ENCODE peak calls at places on chromosome 1, in six cellular contexts. P is K562, O is NT2/D1, E is H1, X is GM12878, V is HepG2. C is an unnamed sample.

GRCh38 chr1:99969260-99969728 is 502 bp upstream of the SLC35A3 start:
- DNase-seq in O (no peak), V (no peak), P (peak; percentile 16), X (no peak), E (no peak), C (peak; percentile 12)

GRCh38 chr1:38179423-38179822 is 132.8 kb upstream of the POU3F1 start:
- DNase-seq in O (no peak), X (no peak), P (no peak), E (no peak), V (no peak), C (no peak)

GRCh38 chr1:1921901-1922753 is 3.0 kb upstream of the TMEM52 start:
- DNase-seq in O (no peak), X (no peak), V (no peak), P (no peak), E (no peak), C (no peak)

GRCh38 chr1:47380699-47381098 is 35.4 kb upstream of the FOXE3 start:
- DNase-seq in X (no peak), V (peak; percentile 72), P (no peak), E (no peak), O (no peak), C (no peak)

GRCh38 chr1:205318231-205318991 is 3.1 kb downstream of the NUAK2 start:
- DNase-seq in X (no peak), P (no peak), V (peak; percentile 93), O (no peak), E (no peak), C (no peak)

GRCh38 chr1:211577826-211578639 is 928 bp downstream of the SLC30A1 start:
- DNase-seq in X (no peak), E (peak; percentile 53), V (peak; percentile 68), P (peak; percentile 79), O (peak; percentile 63), C (no peak)

GRCh38 chr1:176949033-176949662 is 215.4 kb downstream of the ASTN1 start:
- DNase-seq in E (peak; percentile 80), X (no peak), O (peak; percentile 89), V (peak; percentile 71), P (peak; percentile 85), C (peak; percentile 63)

GRCh38 chr1:236287757-236288619 is 6.2 kb upstream of the ERO1B start:
- DNase-seq in O (peak; percentile 63), P (peak; percentile 56), V (no peak), X (no peak), E (peak; percentile 49), C (no peak)

GRCh38 chr1:4171480-4172450 is 271.7 kb upstream of the C1orf174 start:
- DNase-seq in P (no peak), O (no peak), E (no peak), X (no peak), V (no peak), C (no peak)

GRCh38 chr1:180524160-180524914 is 22.0 kb upstream of the ACBD6 start:
- DNase-seq in X (no peak), O (no peak), E (no peak), V (no peak), P (no peak), C (no peak)

GRCh38 chr1:167777253-167777618 is 55.5 kb downstream of the MPZL1 start:
- DNase-seq in O (no peak), V (no peak), X (no peak), E (no peak), P (no peak), C (no peak)

GRCh38 chr1:153612111-153612754 is 704 bp downstream of the S100A16 start:
- DNase-seq in E (no peak), O (no peak), V (no peak), X (no peak), P (no peak), C (no peak)

GRCh38 chr1:184929711-184930202 is 44.6 kb downstream of the NIBAN1 start:
- DNase-seq in V (no peak), P (no peak), O (no peak), X (no peak), E (no peak), C (no peak)

GRCh38 chr1:206429421-206429820 is 40.9 kb upstream of the IKBKE start:
- DNase-seq in P (no peak), O (no peak), X (no peak), V (no peak), E (no peak), C (no peak)

GRCh38 chr1:41357451-41358151 is 3.6 kb upstream of the FOXO6 start:
- DNase-seq in V (no peak), P (no peak), E (no peak), O (no peak), X (no peak), C (no peak)

GRCh38 chr1:117605164-117605810 is 561 bp upstream of the TENT5C start:
- DNase-seq in E (no peak), O (peak; percentile 16), P (no peak), V (peak; percentile 5), X (no peak), C (no peak)

DNA sequence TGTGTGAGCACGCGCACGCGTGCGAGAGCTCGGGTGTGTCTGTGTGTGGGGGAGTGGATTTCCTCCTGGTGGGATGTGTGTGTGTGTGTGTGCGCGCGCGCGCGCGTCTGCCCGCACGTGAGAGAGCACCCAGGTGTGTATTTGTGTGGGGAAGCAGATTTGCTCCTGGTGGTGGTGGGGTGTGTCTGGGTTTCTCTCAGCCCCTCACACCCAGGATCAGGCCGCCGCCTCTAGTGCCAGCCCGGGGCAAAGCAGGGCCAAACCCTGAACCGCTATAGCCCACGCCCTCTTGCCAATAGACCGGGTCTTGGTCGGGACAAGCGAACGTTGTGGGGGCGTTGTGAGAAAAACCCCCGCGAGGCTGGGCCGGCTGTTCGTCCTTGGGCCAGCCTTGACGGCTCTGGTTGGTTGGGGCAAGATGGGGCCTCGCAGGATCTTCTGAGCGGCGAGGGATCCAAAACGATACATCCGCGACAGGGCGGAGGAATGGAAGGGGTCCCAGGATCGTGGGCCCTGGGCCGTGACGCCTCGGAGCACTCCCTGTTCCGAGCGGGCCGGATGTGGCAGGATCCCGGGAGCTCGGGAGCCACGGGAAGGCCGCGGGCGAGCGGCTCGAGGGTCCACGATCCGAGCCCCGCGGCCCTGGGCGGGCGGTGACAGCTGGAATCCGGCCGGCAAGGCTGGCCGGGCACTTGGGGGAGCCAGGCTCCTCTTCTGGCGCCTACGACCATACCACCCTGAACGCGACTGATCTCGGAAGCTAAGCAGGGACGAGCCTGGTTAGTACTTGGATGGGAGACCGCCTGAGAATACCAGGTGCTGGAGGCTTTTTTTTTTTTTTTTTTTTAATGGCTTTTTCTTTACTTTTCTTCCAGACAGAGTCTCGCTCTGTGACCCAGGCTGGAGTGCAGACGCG is 68.2 kb downstream of the RNF187 start:
- DNase-seq in X (no peak), E (no peak), V (peak; percentile 44), O (no peak), P (peak; percentile 21), C (no peak)
- TF ChIP-seq ZNF274 in X (no peak), E (no peak), V (no peak), O (no peak), P (no peak), C (no peak)

GRCh38 chr1:151612506-151613274 is 840 bp downstream of the SNX27 start:
- DNase-seq in E (no peak), V (no peak), X (no peak), O (no peak), P (peak; percentile 65), C (no peak)
- TF ChIP-seq ZNF274 in E (no peak), V (no peak), X (no peak), O (no peak), P (no peak), C (no peak)

GRCh38 chr1:234176000-234176399 is 197.3 kb upstream of the COA6 start:
- DNase-seq in E (no peak), V (no peak), O (no peak), P (no peak), X (no peak), C (no peak)
- TF ChIP-seq ZNF274 in E (no peak), V (no peak), O (no peak), P (no peak), X (no peak), C (no peak)

GRCh38 chr1:16503494-16503893 is 10.6 kb downstream of the RNU1-1 start:
- DNase-seq in E (no peak), O (no peak), X (no peak), V (no peak), P (no peak), C (no peak)

GRCh38 chr1:16498573-16499359 is 15.3 kb downstream of the RNU1-1 start:
- DNase-seq in P (peak; percentile 100), E (peak; percentile 70), X (peak; percentile 32), O (peak; percentile 63), V (peak; percentile 79), C (peak; percentile 57)
- TF ChIP-seq ZNF274 in P (no peak), E (no peak), X (no peak), O (no peak), V (no peak), C (no peak)

GRCh38 chr1:160622885-160623633 is 23.8 kb downstream of the SLAMF1 start:
- DNase-seq in X (no peak), O (no peak), E (no peak), V (no peak), P (no peak), C (no peak)
- TF ChIP-seq ZNF274 in X (no peak), O (no peak), E (no peak), V (no peak), P (no peak), C (no peak)

GRCh38 chr1:111141245-111141644 is 1.2 kb downstream of the CEPT1 start:
- DNase-seq in O (no peak), E (no peak), X (no peak), V (no peak), P (no peak), C (no peak)

GRCh38 chr1:111139234-111139955 is 498 bp downstream of the DRAM2 start:
- DNase-seq in X (peak; percentile 60), V (peak; percentile 44), E (peak; percentile 13), P (peak; percentile 40), O (peak; percentile 44), C (peak; percentile 18)

GRCh38 chr1:111139956-111140679 is at the start of the genes CEPT1 and DRAM2:
- DNase-seq in V (peak; percentile 88), X (peak; percentile 76), E (peak; percentile 88), P (peak; percentile 97), O (peak; percentile 95), C (peak; percentile 90)

GRCh38 chr1:111141803-111142202 is 1.8 kb downstream of the CEPT1 start:
- DNase-seq in V (peak; percentile 3), X (no peak), E (no peak), P (no peak), O (no peak), C (no peak)

DNA sequence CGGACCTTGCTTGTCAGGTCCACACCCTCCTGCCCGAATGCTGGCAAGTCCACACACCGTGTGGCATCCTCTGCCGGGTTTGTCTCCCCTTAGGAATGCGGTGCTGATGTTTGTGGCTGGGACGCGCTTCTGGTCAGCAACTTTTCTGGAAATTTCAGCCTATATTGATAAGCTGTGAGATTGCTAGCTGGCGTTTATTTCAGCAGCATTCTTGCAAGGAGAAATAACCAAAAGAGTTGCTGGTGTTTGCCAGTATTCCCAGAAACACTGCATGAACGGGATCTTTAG is 601 bp downstream of the CEPT1 start:
- DNase-seq in O (peak; percentile 35), V (peak; percentile 67), P (no peak), X (no peak), E (no peak), C (no peak)
- TF ChIP-seq ZNF274 in O (no peak), V (no peak), P (no peak), X (no peak), E (no peak), C (no peak)